ENCODE peak calls at places on chromosome 17, in four cellular contexts. T, U, C and Z are unnamed samples.

GRCh38 chr17:3032258-3033247 is 30.9 kb downstream of the OR1D5 start:
- DNase-seq in C (no peak), U (no peak), T (no peak), Z (no peak)

GRCh38 chr17:46841561-46842379 is 9.6 kb upstream of the WNT9B start:
- DNase-seq in U (no peak), T (peak), C (no peak), Z (peak)

GRCh38 chr17:77086433-77087010 is 54.2 kb upstream of the SEC14L1 start:
- DNase-seq in T (peak), U (peak), C (peak), Z (peak)

GRCh38 chr17:80529104-80529903 is 15.3 kb upstream of the RPTOR start:
- DNase-seq in U (no peak), C (no peak), T (no peak), Z (no peak)

GRCh38 chr17:61538480-61538879 is 52.5 kb downstream of the NACA2 start:
- DNase-seq in C (no peak), T (no peak), U (no peak), Z (no peak)

GRCh38 chr17:18250259-18250658 is 8.3 kb downstream of the FLII start:
- DNase-seq in U (no peak), C (no peak), T (no peak), Z (peak)

GRCh38 chr17:50708050-50709000 is 611 bp upstream of the ANKRD40 start:
- DNase-seq in C (no peak), T (no peak), U (peak), Z (no peak)

GRCh38 chr17:35906559-35907265 is 23.9 kb downstream of the RDM1 start:
- DNase-seq in U (peak), C (no peak), T (no peak), Z (no peak)

GRCh38 chr17:45230787-45231480 is 9.2 kb downstream of the FMNL1 start:
- DNase-seq in C (no peak), U (no peak), T (no peak), Z (no peak)

GRCh38 chr17:416293-417206 is 63.9 kb upstream of the RPH3AL start:
- DNase-seq in T (no peak), C (no peak), U (peak), Z (no peak)

GRCh38 chr17:34757611-34758010 is 178.2 kb downstream of the TMEM132E start:
- DNase-seq in C (no peak), U (no peak), T (no peak), Z (no peak)

GRCh38 chr17:72565758-72566157 is 444.9 kb downstream of the SOX9 start:
- DNase-seq in C (no peak), T (no peak), U (no peak), Z (no peak)

GRCh38 chr17:40490982-40491381 is 10.4 kb downstream of the TNS4 start:
- DNase-seq in U (no peak), T (no peak), C (no peak), Z (no peak)

GRCh38 chr17:8056232-8056975 is 17.5 kb downstream of the ALOX15B start:
- DNase-seq in C (no peak), T (no peak), U (no peak), Z (no peak)

GRCh38 chr17:41456206-41456605 is 11.0 kb downstream of the KRT32 start:
- DNase-seq in U (no peak), T (peak), C (no peak), Z (peak)

GRCh38 chr17:5592382-5592781 is 8.1 kb upstream of the NLRP1 start:
- DNase-seq in T (peak), U (peak), C (peak), Z (peak)

GRCh38 chr17:80441133-80441578 is 26.2 kb downstream of the ENDOV start:
- DNase-seq in U (peak), T (peak), C (no peak), Z (peak)

GRCh38 chr17:8060274-8060673 is 21.4 kb downstream of the ALOX15B start:
- DNase-seq in T (peak), U (peak), C (peak), Z (peak)

GRCh38 chr17:51640108-51640622 is 379.8 kb downstream of the UTP18 start:
- DNase-seq in U (no peak), C (peak), T (peak), Z (peak)

GRCh38 chr17:46110219-46110618 is 83.0 kb downstream of the KANSL1 start:
- DNase-seq in U (no peak), C (no peak), T (no peak), Z (no peak)

GRCh38 chr17:80220709-80221215 is 535 bp downstream of the SLC26A11 start:
- DNase-seq in U (no peak), T (peak), C (no peak), Z (peak)

GRCh38 chr17:27502526-27503324 is 46.5 kb downstream of the KSR1 start:
- DNase-seq in C (no peak), T (no peak), U (no peak), Z (no peak)

GRCh38 chr17:162689-163088 is 18.8 kb downstream of the DOC2B start:
- DNase-seq in T (no peak), C (no peak), U (no peak), Z (no peak)

GRCh38 chr17:35510031-35510430 is 27.4 kb downstream of the SLFN12L start:
- DNase-seq in C (no peak), T (no peak), U (no peak), Z (no peak)

GRCh38 chr17:75979705-75980187 is 706 bp downstream of the TEN1 start:
- DNase-seq in T (no peak), U (no peak), C (no peak), Z (no peak)

GRCh38 chr17:7857724-7858486 is at the start of gene CYB5D1:
- DNase-seq in C (peak), T (peak), U (peak), Z (peak)

GRCh38 chr17:68782829-68783228 is 172.4 kb downstream of the ABCA8 start:
- DNase-seq in C (no peak), T (no peak), U (no peak), Z (no peak)

GRCh38 chr17:2239882-2240430 is 63.6 kb downstream of the SMG6 start:
- DNase-seq in T (no peak), C (no peak), U (peak), Z (no peak)

GRCh38 chr17:65535777-65536572 is 25.5 kb downstream of the AXIN2 start:
- DNase-seq in T (no peak), C (no peak), U (no peak), Z (no peak)

GRCh38 chr17:48586355-48586924 is 3.6 kb downstream of the HOXB3 start:
- DNase-seq in U (peak), T (no peak), C (no peak), Z (no peak)

GRCh38 chr17:82424863-82425159 is 6.4 kb upstream of the OGFOD3 start:
- DNase-seq in C (no peak), T (no peak), U (no peak), Z (no peak)

GRCh38 chr17:2510559-2510958 is 1.1 kb downstream of the METTL16 start:
- DNase-seq in C (no peak), T (no peak), U (no peak), Z (no peak)

GRCh38 chr17:71224824-71225575 is 895.8 kb upstream of the SOX9 start:
- DNase-seq in U (no peak), C (no peak), T (no peak), Z (no peak)

GRCh38 chr17:33200116-33200515 is 93.0 kb downstream of the ASIC2 start:
- DNase-seq in U (no peak), C (no peak), T (no peak), Z (no peak)

GRCh38 chr17:59401725-59402124 is 70.3 kb downstream of the YPEL2 start:
- DNase-seq in T (no peak), U (no peak), C (no peak), Z (no peak)

GRCh38 chr17:57151798-57152197 is 66.8 kb downstream of the AKAP1 start:
- DNase-seq in U (no peak), C (no peak), T (no peak), Z (no peak)
- TF ChIP-seq EZH2phosphoT487 in U (no peak), C (no peak), T (no peak), Z (no peak)

GRCh38 chr17:78495634-78496033 is 81.6 kb downstream of the DNAH17 start:
- DNase-seq in T (no peak), C (no peak), U (no peak), Z (no peak)
- TF ChIP-seq CTCF in T (no peak), C (no peak), U (no peak), Z (no peak)

GRCh38 chr17:57530508-57530907 is 214.6 kb downstream of the CCDC182 start:
- DNase-seq in U (no peak), C (no peak), T (no peak), Z (peak)

GRCh38 chr17:57528084-57528451 is 217.0 kb downstream of the CCDC182 start:
- DNase-seq in C (no peak), T (no peak), U (no peak), Z (peak)

GRCh38 chr17:57531648-57532486 is 213.2 kb downstream of the CCDC182 start:
- DNase-seq in T (no peak), C (no peak), U (no peak), Z (no peak)

GRCh38 chr17:57531078-57531477 is 214.0 kb downstream of the CCDC182 start:
- DNase-seq in T (no peak), U (no peak), C (no peak), Z (no peak)

GRCh38 chr17:57530026-57530425 is 215.1 kb downstream of the CCDC182 start:
- DNase-seq in U (no peak), C (no peak), T (no peak), Z (no peak)
- TF ChIP-seq EZH2phosphoT487 in U (no peak), C (no peak), T (no peak), Z (no peak)

DNA sequence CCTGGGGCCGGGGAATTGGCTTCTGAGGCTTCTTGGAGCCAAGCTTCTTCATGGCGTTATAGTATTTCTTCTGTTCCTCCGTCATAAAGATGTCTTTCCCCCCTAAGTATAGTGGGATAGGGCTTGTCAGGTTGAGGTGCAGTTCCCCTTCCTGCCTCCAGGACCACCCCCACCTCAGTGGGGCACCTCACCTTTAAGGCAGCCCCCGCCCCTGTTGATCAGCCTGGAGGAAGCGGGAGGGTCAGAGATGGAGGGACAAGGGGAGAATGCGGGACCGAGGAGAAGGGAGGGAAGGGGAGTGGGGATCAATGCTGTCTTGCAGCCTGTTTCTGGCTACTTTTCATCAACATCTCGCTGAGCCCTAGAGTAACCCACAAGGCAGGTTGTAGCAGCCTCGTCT is 11.6 kb upstream of the CD79B start:
- DNase-seq in C (no peak), U (no peak), T (no peak), Z (peak)
- TF ChIP-seq CTCF in C (peak), U (peak), T (peak), Z (peak)

DNA sequence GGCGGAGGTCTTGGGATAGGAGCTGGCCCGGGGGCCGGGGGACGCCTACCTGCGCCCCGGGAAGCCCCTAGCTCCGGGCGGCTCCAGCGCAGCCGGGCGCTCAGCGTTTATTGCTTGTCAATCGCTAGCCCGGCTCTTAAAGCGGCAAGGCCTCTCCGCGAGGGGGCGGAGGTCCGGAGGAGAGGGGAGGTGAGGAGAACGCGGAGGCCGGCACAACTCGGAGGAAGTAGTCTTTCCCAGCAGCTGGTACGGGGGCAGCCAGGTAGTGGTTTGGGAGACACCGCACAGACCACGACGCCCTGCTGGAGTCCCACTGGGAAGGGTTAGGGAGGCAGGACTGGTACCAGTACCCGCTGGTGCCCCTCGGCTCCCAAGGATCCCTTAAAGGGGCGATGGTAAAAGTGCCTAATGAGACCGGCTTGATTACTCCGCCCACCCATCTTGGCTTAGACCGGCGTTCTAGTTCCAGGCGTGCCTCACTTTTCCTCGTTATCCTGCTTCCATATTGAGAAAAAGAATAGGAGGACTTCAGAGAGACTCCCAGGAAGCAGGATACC is at the start of gene MPP2:
- DNase-seq in C (peak), U (no peak), T (peak), Z (peak)
- TF ChIP-seq EZH2phosphoT487 in C (no peak), U (no peak), T (no peak), Z (no peak)